ENCODE peak calls at places on chromosomes 12 and 14, in six cellular contexts. N is psoas muscle, R is B cell, J is ovary, V is cardiac muscle cell, D is PC-3. U is an unnamed sample.

GRCh38 chr12:114384746-114385145 is 21.2 kb downstream of the TBX5 start:
- DNase-seq in N (no peak), R (no peak), J (no peak), V (peak; percentile 85), D (no peak), U (no peak)

GRCh38 chr12:17691369-17691768 is 398.6 kb downstream of the RERGL start:
- DNase-seq in N (no peak), R (no peak), J (no peak), V (no peak), D (no peak), U (no peak)

GRCh38 chr12:52007158-52007921 is 594 bp downstream of the TAMALIN start:
- DNase-seq in N (peak; percentile 72), R (peak; percentile 85), J (peak; percentile 73), V (peak; percentile 48), D (no peak), U (peak; percentile 65)

GRCh38 chr12:49808686-49809368 is 19.4 kb downstream of the NCKAP5L start:
- DNase-seq in N (peak; percentile 86), R (no peak), J (peak; percentile 32), V (no peak), D (no peak), U (no peak)

GRCh38 chr12:47930634-47931033 is 25.8 kb upstream of the VDR start:
- DNase-seq in N (no peak), R (no peak), J (no peak), V (no peak), D (no peak), U (no peak)

GRCh38 chr12:109726106-109726497 is 12.5 kb downstream of the FAM222A start:
- DNase-seq in N (peak; percentile 26), R (no peak), J (no peak), V (no peak), D (no peak), U (no peak)

GRCh38 chr12:109995703-109996482 is at the start of gene GIT2:
- DNase-seq in N (peak; percentile 97), R (peak; percentile 96), J (peak; percentile 91), V (peak; percentile 92), D (peak; percentile 95), U (peak; percentile 96)

GRCh38 chr12:80636832-80637231 is 70.6 kb upstream of the MYF6 start:
- DNase-seq in N (peak; percentile 50), R (no peak), J (no peak), V (no peak), D (no peak), U (no peak)

GRCh38 chr14:73780391-73780790 is 66.2 kb upstream of the PNMA1 start:
- DNase-seq in N (no peak), R (no peak), J (no peak), V (no peak), D (no peak), U (no peak)

GRCh38 chr14:94051779-94052178 is 25.6 kb downstream of the OTUB2 start:
- DNase-seq in N (no peak), R (no peak), J (peak; percentile 11), V (no peak), D (no peak), U (no peak)

GRCh38 chr14:87043667-87044200 is 949.2 kb downstream of the GALC start:
- DNase-seq in N (no peak), R (no peak), J (no peak), V (no peak), D (no peak), U (no peak)

GRCh38 chr12:32312049-32312670 is 87.2 kb upstream of the FGD4 start:
- DNase-seq in N (no peak), R (peak; percentile 19), J (no peak), V (peak; percentile 84), D (peak; percentile 68), U (no peak)

GRCh38 chr12:120257041-120257821 is 8.3 kb downstream of the PXN start:
- DNase-seq in N (peak; percentile 79), R (no peak), J (peak; percentile 58), V (peak; percentile 97), D (peak; percentile 89), U (no peak)

DNA sequence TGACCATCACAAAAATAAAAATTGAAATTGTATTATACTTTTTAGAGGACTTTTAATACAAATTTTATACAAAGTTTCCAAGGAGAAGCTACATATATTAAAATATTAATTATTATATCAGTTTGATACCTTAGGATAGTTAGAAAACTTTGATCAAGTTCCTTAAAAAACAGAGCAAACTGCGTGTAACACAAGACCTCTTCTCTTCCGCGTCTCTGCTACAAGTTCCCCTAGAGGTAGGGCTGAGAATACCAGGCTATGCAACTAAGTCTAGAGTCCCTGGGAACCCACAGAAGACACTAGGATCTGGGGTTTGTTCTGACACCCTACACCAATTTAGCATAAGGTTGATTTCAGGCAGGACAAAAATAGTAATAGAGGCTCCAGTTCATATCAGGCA is 319.0 kb downstream of the FOXG1 start:
- DNase-seq in N (no peak), R (no peak), J (no peak), V (peak; percentile 14), D (peak; percentile 41), U (no peak)
- TF ChIP-seq CTCF in N (no peak), R (no peak), J (no peak), V (peak; percentile 47), D (peak; percentile 45), U (no peak)

GRCh38 chr12:5873341-5873919 is 71.6 kb downstream of the ANO2 start:
- DNase-seq in N (no peak), R (no peak), J (no peak), V (no peak), D (no peak), U (no peak)

GRCh38 chr12:5870183-5870582 is 74.9 kb downstream of the ANO2 start:
- DNase-seq in N (no peak), R (no peak), J (no peak), V (no peak), D (no peak), U (no peak)

GRCh38 chr12:5871741-5872140 is 73.3 kb downstream of the ANO2 start:
- DNase-seq in N (no peak), R (no peak), J (no peak), V (no peak), D (no peak), U (no peak)

GRCh38 chr12:5874514-5874913 is 70.5 kb downstream of the ANO2 start:
- DNase-seq in N (no peak), R (no peak), J (no peak), V (no peak), D (no peak), U (no peak)

GRCh38 chr12:5872745-5873144 is 72.3 kb downstream of the ANO2 start:
- DNase-seq in N (no peak), R (no peak), J (no peak), V (no peak), D (peak; percentile 16), U (no peak)
- TF ChIP-seq CTCF in N (no peak), R (no peak), J (no peak), V (no peak), D (peak; percentile 47), U (no peak)

DNA sequence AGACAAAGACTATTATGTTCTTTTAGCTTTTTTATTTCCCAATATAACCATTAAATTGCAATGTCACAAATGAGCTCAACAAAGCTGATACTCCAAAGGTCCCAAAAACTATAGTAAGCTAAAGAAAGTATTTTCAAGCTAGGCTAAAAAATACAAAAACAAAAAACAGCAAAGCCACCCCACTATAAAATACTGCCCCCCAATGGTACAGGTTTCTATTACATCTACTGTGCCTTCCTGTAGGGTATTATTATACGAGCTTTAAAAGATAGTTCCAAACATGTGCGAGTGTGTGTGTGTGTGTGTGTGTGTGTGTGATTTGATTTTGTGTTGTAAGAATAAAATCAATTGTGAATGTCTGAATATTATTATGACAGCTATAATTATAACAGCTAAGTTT is 1.1 kb downstream of the IFNG start:
- DNase-seq in N (no peak), R (no peak), J (no peak), V (peak; percentile 8), D (peak; percentile 65), U (peak; percentile 57)
- TF ChIP-seq CTCF in N (peak; percentile 49), R (peak; percentile 43), J (no peak), V (peak; percentile 33), D (peak; percentile 77), U (peak; percentile 81)

DNA sequence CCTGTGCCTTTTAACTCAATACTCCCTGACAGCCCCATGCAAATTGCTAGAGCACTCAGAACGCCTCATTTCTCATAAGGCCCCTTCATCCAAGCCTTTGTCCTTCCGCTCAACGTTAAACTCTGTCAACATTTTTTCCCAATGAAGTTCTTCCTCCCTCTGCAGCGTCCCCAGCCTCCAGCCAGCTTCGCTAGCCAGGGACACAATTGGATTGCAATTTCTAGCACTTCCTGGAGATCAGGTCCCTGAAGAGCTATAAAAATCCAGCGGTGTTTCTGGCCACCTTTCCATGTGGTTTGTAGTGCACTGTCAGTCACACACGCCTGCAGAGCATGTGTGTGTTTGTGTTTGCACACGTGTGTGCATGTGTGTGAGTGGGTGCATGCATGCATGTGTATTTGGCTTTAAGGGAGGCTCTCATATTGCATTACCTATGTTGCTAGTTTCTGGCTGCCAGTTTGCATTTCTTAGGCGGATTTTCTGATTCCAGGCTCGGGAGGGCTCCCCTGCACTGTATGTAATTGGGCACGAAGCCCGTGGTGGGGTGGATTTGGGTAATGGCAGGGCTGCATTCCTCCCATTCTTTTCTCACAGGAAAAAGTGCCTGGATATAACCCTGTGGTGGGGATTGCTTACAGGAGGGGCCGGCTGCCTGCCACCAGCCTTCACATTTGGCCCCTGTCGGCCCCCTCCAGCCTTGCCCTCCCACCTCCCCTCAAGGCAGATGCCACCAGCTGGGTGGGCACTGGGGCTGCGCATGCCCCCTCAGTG is 73.8 kb downstream of the TSPAN9 start:
- DNase-seq in N (peak; percentile 61), R (no peak), J (no peak), V (peak; percentile 79), D (no peak), U (no peak)
- TF ChIP-seq CTCF in N (no peak), R (no peak), J (no peak), V (no peak), D (no peak), U (no peak)

GRCh38 chr14:37592288-37593274 is 2.5 kb downstream of the FOXA1 start:
- DNase-seq in N (no peak), R (peak; percentile 43), J (no peak), V (no peak), D (peak; percentile 52), U (no peak)

GRCh38 chr14:37590810-37591139 is 4.3 kb downstream of the FOXA1 start:
- DNase-seq in N (no peak), R (no peak), J (no peak), V (no peak), D (peak; percentile 8), U (no peak)

GRCh38 chr14:37590096-37590809 is 4.8 kb downstream of the FOXA1 start:
- DNase-seq in N (no peak), R (no peak), J (no peak), V (no peak), D (peak; percentile 55), U (no peak)

GRCh38 chr14:37591941-37592287 is 3.1 kb downstream of the FOXA1 start:
- DNase-seq in N (no peak), R (no peak), J (no peak), V (no peak), D (peak; percentile 73), U (no peak)

DNA sequence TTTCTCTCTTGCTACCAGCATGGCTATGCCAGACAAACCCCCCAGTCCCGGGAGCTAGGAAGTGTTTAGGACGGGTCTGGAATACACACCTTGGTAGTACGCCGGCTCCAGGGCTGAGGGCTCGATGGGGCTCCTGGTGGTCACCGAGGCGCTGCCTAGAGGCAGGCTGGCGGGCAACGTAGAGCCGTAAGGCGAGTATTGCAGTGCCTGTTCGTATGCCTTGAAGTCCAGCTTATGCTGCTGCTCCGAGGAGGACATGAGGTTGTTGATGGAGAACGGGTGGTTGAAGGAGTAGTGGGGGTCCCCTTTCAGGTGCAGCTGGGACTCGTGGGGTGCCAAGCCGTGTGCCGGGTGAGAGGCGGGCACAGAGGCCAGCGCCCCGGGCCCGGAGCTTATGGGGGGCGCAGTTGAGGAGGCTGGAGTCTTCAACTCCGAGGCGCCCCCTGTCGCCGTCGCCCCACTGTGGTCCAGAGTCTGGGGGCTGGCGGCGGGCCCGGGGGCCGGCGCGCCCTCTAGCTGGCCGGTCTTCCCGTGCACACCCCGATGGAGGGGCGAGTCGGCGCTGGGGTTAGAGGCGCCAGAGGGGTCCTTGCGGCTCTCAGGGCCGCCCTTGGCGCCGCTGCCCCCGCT is 3.6 kb downstream of the FOXA1 start:
- DNase-seq in N (no peak), R (no peak), J (no peak), V (no peak), D (peak; percentile 53), U (no peak)
- TF ChIP-seq CTCF in N (no peak), R (no peak), J (no peak), V (peak; percentile 14), D (peak; percentile 77), U (no peak)

U was measured in activated CD8-positive, alpha-beta T cell treated with anti-CD3 and anti-CD28 coated beads for 36 hours.